ENCODE peak calls at places on chromosomes 2 and 18, in seven cellular contexts. V, H, G, W, Q, X and U are unnamed samples.

GRCh38 chr18:2826581-2826980 is 20.2 kb upstream of the EMILIN2 start:
- DNase-seq in V (no peak), H (no peak), G (no peak), W (no peak), Q (no peak), X (no peak), U (no peak)

GRCh38 chr2:196481323-196481695 is 158.2 kb upstream of the CCDC150 start:
- DNase-seq in V (no peak), H (peak), G (no peak), W (no peak), Q (no peak), X (peak), U (peak)

GRCh38 chr2:108923736-108924443 is 65.1 kb downstream of the EDAR start:
- DNase-seq in V (peak), H (no peak), G (no peak), W (no peak), Q (no peak), X (no peak), U (no peak)

GRCh38 chr2:49162151-49162550 is 7.8 kb upstream of the FSHR start:
- DNase-seq in V (no peak), H (no peak), G (no peak), W (peak), Q (no peak), X (no peak), U (no peak)

GRCh38 chr2:26316041-26316440 is 29.9 kb upstream of the SELENOI start:
- DNase-seq in V (no peak), H (no peak), G (no peak), W (peak), Q (no peak), X (no peak), U (no peak)

GRCh38 chr2:26724784-26725515 is 32.4 kb downstream of the KCNK3 start:
- DNase-seq in V (no peak), H (no peak), G (no peak), W (no peak), Q (no peak), X (no peak), U (no peak)

GRCh38 chr2:54787270-54787669 is 63.8 kb downstream of the EML6 start:
- DNase-seq in V (no peak), H (no peak), G (no peak), W (no peak), Q (no peak), X (no peak), U (no peak)

GRCh38 chr18:75714766-75715165 is 287.3 kb upstream of the SMIM21 start:
- DNase-seq in V (no peak), H (no peak), G (no peak), W (no peak), Q (no peak), X (no peak), U (no peak)

GRCh38 chr2:12066986-12067385 is 320.6 kb downstream of the LPIN1 start:
- DNase-seq in V (no peak), H (no peak), G (no peak), W (no peak), Q (no peak), X (no peak), U (no peak)

GRCh38 chr2:178733975-178734374 is 73.2 kb downstream of the TTN start:
- DNase-seq in V (no peak), H (no peak), G (no peak), W (no peak), Q (no peak), X (no peak), U (no peak)

GRCh38 chr2:56707650-56708049 is 523.9 kb downstream of the CCDC85A start:
- DNase-seq in V (no peak), H (no peak), G (no peak), W (no peak), Q (no peak), X (no peak), U (no peak)

GRCh38 chr2:143489135-143489534 is 359.9 kb downstream of the ARHGAP15 start:
- DNase-seq in V (no peak), H (peak), G (no peak), W (no peak), Q (no peak), X (peak), U (peak)

GRCh38 chr18:76803814-76804213 is 18.5 kb upstream of the ZNF236 start:
- DNase-seq in V (peak), H (peak), G (peak), W (peak), Q (no peak), X (peak), U (peak)

GRCh38 chr2:152326710-152327109 is 8.3 kb upstream of the FMNL2 start:
- DNase-seq in V (no peak), H (no peak), G (no peak), W (no peak), Q (no peak), X (no peak), U (no peak)
- H3K18ac ChIP-seq in V (no peak), H (no peak), G (no peak), W (no peak), Q (no peak), X (no peak), U (no peak)

GRCh38 chr2:241817126-241817820 is 8.3 kb downstream of the NEU4 start:
- DNase-seq in V (peak), H (no peak), G (no peak), W (no peak), Q (no peak), X (no peak), U (no peak)

GRCh38 chr2:241815477-241816430 is 6.8 kb downstream of the NEU4 start:
- DNase-seq in V (peak), H (no peak), G (no peak), W (no peak), Q (no peak), X (peak), U (no peak)

GRCh38 chr2:241814571-241815476 is 5.8 kb downstream of the NEU4 start:
- DNase-seq in V (no peak), H (no peak), G (no peak), W (no peak), Q (no peak), X (no peak), U (no peak)

GRCh38 chr2:241818229-241818942 is 9.4 kb downstream of the NEU4 start:
- DNase-seq in V (no peak), H (no peak), G (no peak), W (no peak), Q (no peak), X (no peak), U (no peak)

DNA sequence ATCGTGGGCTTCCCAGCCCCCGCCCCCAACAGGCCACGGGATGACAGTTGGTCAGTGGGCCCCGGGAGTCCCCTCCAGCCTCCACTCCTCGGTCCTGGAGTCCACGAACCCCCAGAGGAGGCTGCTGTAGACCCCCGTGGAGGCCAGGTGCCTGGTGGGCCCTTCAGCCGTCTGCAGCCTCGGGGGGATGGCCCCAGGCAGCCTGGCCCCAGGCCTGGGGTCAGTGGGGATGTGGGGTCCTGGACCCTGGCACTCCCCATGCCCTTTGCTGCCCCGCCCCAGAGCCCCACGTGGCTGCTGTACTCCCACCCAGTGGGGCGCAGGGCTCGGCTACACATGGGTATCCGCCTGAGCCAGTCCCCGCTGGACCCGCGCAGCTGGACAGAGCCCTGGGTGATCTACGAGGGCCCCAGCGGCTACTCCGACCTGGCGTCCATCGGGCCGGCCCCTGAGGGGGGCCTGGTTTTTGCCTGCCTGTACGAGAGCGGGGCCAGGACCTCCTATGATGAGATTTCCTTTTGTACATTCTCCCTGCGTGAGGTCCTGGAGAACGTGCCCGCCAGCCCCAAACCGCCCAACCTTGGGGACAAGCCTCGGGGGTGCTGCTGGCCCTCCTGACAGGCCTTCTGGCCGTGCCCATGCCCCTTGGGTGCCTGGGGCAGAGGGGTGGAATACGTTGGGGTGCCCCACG is 7.6 kb downstream of the NEU4 start:
- DNase-seq in V (no peak), H (no peak), G (no peak), W (no peak), Q (no peak), X (no peak), U (no peak)
- H3K18ac ChIP-seq in V (no peak), H (no peak), G (peak), W (no peak), Q (no peak), X (no peak), U (no peak)

GRCh38 chr2:88253375-88253774 is 83.2 kb downstream of the THNSL2 start:
- DNase-seq in V (no peak), H (no peak), G (no peak), W (no peak), Q (no peak), X (no peak), U (no peak)

GRCh38 chr2:88253997-88254396 is 83.9 kb downstream of the THNSL2 start:
- DNase-seq in V (no peak), H (no peak), G (no peak), W (no peak), Q (no peak), X (no peak), U (no peak)

GRCh38 chr2:88254437-88255081 is 84.4 kb downstream of the THNSL2 start:
- DNase-seq in V (no peak), H (no peak), G (no peak), W (peak), Q (no peak), X (no peak), U (no peak)

GRCh38 chr2:88250402-88250801 is 80.3 kb downstream of the THNSL2 start:
- DNase-seq in V (no peak), H (no peak), G (no peak), W (no peak), Q (no peak), X (no peak), U (no peak)

DNA sequence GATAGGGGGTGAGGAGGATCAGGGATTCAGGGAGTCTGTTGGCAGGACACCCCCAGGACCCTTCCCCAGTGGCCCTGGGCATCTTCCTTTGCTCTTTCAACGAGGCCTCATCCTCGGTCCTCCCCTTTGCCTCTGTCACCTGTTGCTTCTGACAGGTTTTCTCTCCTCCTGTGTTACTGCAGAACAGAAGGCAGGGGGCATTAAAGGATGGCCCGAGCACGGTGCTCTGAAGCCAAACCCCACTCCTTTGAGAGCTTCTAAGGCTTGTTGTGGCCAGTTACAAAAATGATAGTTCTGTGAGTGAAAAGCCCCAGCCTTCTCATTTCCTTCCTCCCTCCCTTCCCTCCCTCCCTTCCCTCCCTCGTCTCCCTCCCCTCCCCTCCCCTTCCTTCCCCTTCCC is 82.5 kb downstream of the THNSL2 start:
- DNase-seq in V (no peak), H (no peak), G (no peak), W (peak), Q (no peak), X (no peak), U (no peak)
- H3K18ac ChIP-seq in V (no peak), H (no peak), G (no peak), W (no peak), Q (no peak), X (no peak), U (no peak)

GRCh38 chr2:21372654-21373053 is 248.9 kb downstream of the TDRD15 start:
- DNase-seq in V (peak), H (peak), G (no peak), W (peak), Q (no peak), X (peak), U (peak)
- H3K18ac ChIP-seq in V (no peak), H (no peak), G (no peak), W (no peak), Q (no peak), X (no peak), U (no peak)

GRCh38 chr2:74004212-74005182 is 19.8 kb downstream of the TET3 start:
- DNase-seq in V (no peak), H (no peak), G (no peak), W (no peak), Q (no peak), X (no peak), U (no peak)
- H3K18ac ChIP-seq in V (no peak), H (no peak), G (peak), W (no peak), Q (peak), X (peak), U (no peak)

DNA sequence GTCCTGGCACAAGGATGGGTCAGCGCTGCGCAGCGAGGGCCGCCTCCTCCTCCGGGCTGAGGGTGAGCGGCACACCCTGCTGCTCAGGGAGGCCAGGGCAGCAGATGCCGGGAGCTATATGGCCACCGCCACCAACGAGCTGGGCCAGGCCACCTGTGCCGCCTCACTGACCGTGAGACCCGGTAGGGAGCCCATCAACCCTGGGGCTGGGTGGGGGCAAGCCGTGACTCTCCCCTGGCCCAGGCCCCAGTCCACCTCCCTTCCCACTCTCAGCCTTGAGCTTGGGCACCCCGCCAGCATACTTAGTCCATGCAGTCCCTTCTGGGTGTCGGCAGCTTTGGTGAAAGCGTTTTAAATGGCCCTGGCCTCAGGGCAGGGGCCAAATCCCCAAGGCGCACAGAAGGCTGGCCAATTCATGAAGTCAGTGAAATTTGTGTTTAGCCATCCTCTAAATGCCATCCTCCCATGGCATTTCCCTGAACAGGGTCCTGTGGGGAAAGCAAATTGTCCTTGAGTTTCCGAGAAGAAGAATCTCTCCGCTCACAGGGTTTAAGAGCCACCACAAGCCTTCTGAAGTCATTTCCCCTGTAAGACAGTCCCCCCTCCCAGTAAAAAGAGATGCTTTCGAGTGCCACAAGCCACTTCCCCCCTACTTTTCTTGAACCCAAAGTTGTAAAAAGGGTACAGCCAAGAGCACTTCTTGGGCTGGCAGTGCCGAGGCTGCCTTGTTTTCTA is 17.1 kb downstream of the SPEG start:
- DNase-seq in V (no peak), H (peak), G (no peak), W (no peak), Q (no peak), X (no peak), U (no peak)
- H3K18ac ChIP-seq in V (no peak), H (peak), G (peak), W (no peak), Q (no peak), X (no peak), U (peak)